ENCODE peak calls at places on chromosome X, in eight cellular contexts. One of them, this sample, is unnamed.

GRCh38 chrX:68588653-68589371 is 58.7 kb upstream of the STARD8 start:
- DNase-seq in right atrium auricular region: no peak
- DNase-seq in choroid plexus epithelial cell: no peak
- DNase-seq in activated T-cell treated with anti-CD3 and anti-CD28 coated beads for 1 hour: no peak
- DNase-seq in activated CD4-positive, alpha-beta T cell treated with anti-CD3 and anti-CD28 coated beads, Interleukin-2, amount 10 ng/mL, durations not matched to agents 7 days and 5 days: no peak
- DNase-seq in iris pigment epithelial cell: no peak
- DNase-seq in H54: no peak
- DNase-seq in cerebellum: no peak
- DNase-seq in this sample: no peak

GRCh38 chrX:101539116-101539515 is 11.2 kb upstream of the ARMCX1 start:
- DNase-seq in right atrium auricular region: no peak
- DNase-seq in choroid plexus epithelial cell: no peak
- DNase-seq in activated T-cell treated with anti-CD3 and anti-CD28 coated beads for 1 hour: no peak
- DNase-seq in activated CD4-positive, alpha-beta T cell treated with anti-CD3 and anti-CD28 coated beads, Interleukin-2, amount 10 ng/mL, durations not matched to agents 7 days and 5 days: no peak
- DNase-seq in iris pigment epithelial cell: no peak
- DNase-seq in H54: no peak
- DNase-seq in cerebellum: no peak
- DNase-seq in this sample: no peak

GRCh38 chrX:107827852-107828251 is 2.2 kb downstream of the MID2 start:
- DNase-seq in right atrium auricular region: no peak
- DNase-seq in choroid plexus epithelial cell: no peak
- DNase-seq in activated T-cell treated with anti-CD3 and anti-CD28 coated beads for 1 hour: no peak
- DNase-seq in activated CD4-positive, alpha-beta T cell treated with anti-CD3 and anti-CD28 coated beads, Interleukin-2, amount 10 ng/mL, durations not matched to agents 7 days and 5 days: no peak
- DNase-seq in iris pigment epithelial cell: no peak
- DNase-seq in H54: no peak
- DNase-seq in cerebellum: no peak
- DNase-seq in this sample: no peak

GRCh38 chrX:1452497-1453389 is at the start of gene ASMTL:
- DNase-seq in right atrium auricular region: peak
- DNase-seq in choroid plexus epithelial cell: peak
- DNase-seq in activated T-cell treated with anti-CD3 and anti-CD28 coated beads for 1 hour: peak
- DNase-seq in activated CD4-positive, alpha-beta T cell treated with anti-CD3 and anti-CD28 coated beads, Interleukin-2, amount 10 ng/mL, durations not matched to agents 7 days and 5 days: peak
- DNase-seq in iris pigment epithelial cell: peak
- DNase-seq in H54: peak
- DNase-seq in cerebellum: peak
- DNase-seq in this sample: peak

GRCh38 chrX:65586491-65586890 is 51.9 kb upstream of the LAS1L start:
- DNase-seq in right atrium auricular region: no peak
- DNase-seq in choroid plexus epithelial cell: no peak
- DNase-seq in activated T-cell treated with anti-CD3 and anti-CD28 coated beads for 1 hour: no peak
- DNase-seq in activated CD4-positive, alpha-beta T cell treated with anti-CD3 and anti-CD28 coated beads, Interleukin-2, amount 10 ng/mL, durations not matched to agents 7 days and 5 days: no peak
- DNase-seq in iris pigment epithelial cell: no peak
- DNase-seq in H54: no peak
- DNase-seq in cerebellum: no peak
- DNase-seq in this sample: no peak

GRCh38 chrX:50068893-50069292 is 131.9 kb downstream of the AKAP4 start:
- DNase-seq in right atrium auricular region: no peak
- DNase-seq in choroid plexus epithelial cell: no peak
- DNase-seq in activated T-cell treated with anti-CD3 and anti-CD28 coated beads for 1 hour: no peak
- DNase-seq in activated CD4-positive, alpha-beta T cell treated with anti-CD3 and anti-CD28 coated beads, Interleukin-2, amount 10 ng/mL, durations not matched to agents 7 days and 5 days: no peak
- DNase-seq in iris pigment epithelial cell: no peak
- DNase-seq in H54: no peak
- DNase-seq in cerebellum: no peak
- DNase-seq in this sample: no peak

GRCh38 chrX:47179221-47179927 is 14.3 kb upstream of the UBA1 start:
- DNase-seq in right atrium auricular region: peak
- DNase-seq in choroid plexus epithelial cell: peak
- DNase-seq in activated T-cell treated with anti-CD3 and anti-CD28 coated beads for 1 hour: no peak
- DNase-seq in activated CD4-positive, alpha-beta T cell treated with anti-CD3 and anti-CD28 coated beads, Interleukin-2, amount 10 ng/mL, durations not matched to agents 7 days and 5 days: no peak
- DNase-seq in iris pigment epithelial cell: peak
- DNase-seq in H54: peak
- DNase-seq in cerebellum: peak
- DNase-seq in this sample: no peak

GRCh38 chrX:30741545-30741944 is 88.3 kb downstream of the GK start:
- DNase-seq in right atrium auricular region: no peak
- DNase-seq in choroid plexus epithelial cell: no peak
- DNase-seq in activated T-cell treated with anti-CD3 and anti-CD28 coated beads for 1 hour: no peak
- DNase-seq in activated CD4-positive, alpha-beta T cell treated with anti-CD3 and anti-CD28 coated beads, Interleukin-2, amount 10 ng/mL, durations not matched to agents 7 days and 5 days: no peak
- DNase-seq in iris pigment epithelial cell: no peak
- DNase-seq in H54: no peak
- DNase-seq in cerebellum: no peak
- DNase-seq in this sample: no peak

This sample was measured in vagina.